ENCODE peak calls at places on chromosomes 13 and 19, in eight cellular contexts. N is fibroblast of mammary gland, S is C1 segment of cervical spinal cord, D is mucosa of gallbladder, E is cardiac muscle cell, I is OCI-LY7, B is fibroblast of villous mesenchyme, G is BJ. X is an unnamed sample.

GRCh38 chr19:39032164-39032918 is at the start of gene FBXO27:
- DNase-seq in G (no peak), E (peak; percentile 6), B (no peak), I (no peak), D (no peak), N (no peak), S (peak; percentile 47), X (no peak)

GRCh38 chr13:45092668-45093067 is 27.6 kb upstream of the GTF2F2 start:
- DNase-seq in G (no peak), I (no peak), S (no peak), N (peak; percentile 12), E (no peak), B (no peak), D (no peak), X (no peak)

GRCh38 chr19:29836409-29836825 is 24.6 kb downstream of the CCNE1 start:
- DNase-seq in G (no peak), S (no peak), D (no peak), E (no peak), N (no peak), I (no peak), B (no peak), X (no peak)

GRCh38 chr19:55210120-55210493 is 806 bp upstream of the PTPRH start:
- DNase-seq in S (no peak), N (peak; percentile 97), B (peak; percentile 95), D (peak; percentile 81), G (peak; percentile 95), I (no peak), E (no peak), X (peak; percentile 83)

GRCh38 chr13:20672772-20673171 is 30.7 kb upstream of the IL17D start:
- DNase-seq in I (no peak), N (peak; percentile 59), S (no peak), E (no peak), B (peak; percentile 25), D (no peak), G (no peak), X (no peak)

GRCh38 chr13:32911506-32911905 is 104.7 kb upstream of the KL start:
- DNase-seq in I (peak; percentile 30), G (no peak), E (peak; percentile 14), S (no peak), N (peak; percentile 63), B (peak; percentile 64), D (no peak), X (peak; percentile 9)

GRCh38 chr13:112073245-112074138 is 6.5 kb downstream of the SOX1 start:
- DNase-seq in S (no peak), N (no peak), I (no peak), D (no peak), B (no peak), E (peak; percentile 24), G (no peak), X (no peak)

GRCh38 chr19:2969104-2969504 is 8.3 kb upstream of the TLE6 start:
- DNase-seq in D (peak; percentile 59), I (peak; percentile 94), G (no peak), B (peak; percentile 79), N (peak; percentile 49), E (no peak), S (no peak), X (peak; percentile 88)

GRCh38 chr19:18751571-18751970 is 39.5 kb downstream of the COMP start:
- DNase-seq in N (no peak), B (no peak), D (no peak), E (no peak), G (no peak), S (no peak), I (no peak), X (no peak)